ENCODE peak calls at places on chromosomes 5 and 9, in four cellular contexts. W is tibial artery, H is dorsolateral prefrontal cortex, N is osteoblast. R is an unnamed sample.

GRCh38 chr9:112752334-112753110 is 2.0 kb downstream of the SNX30 start:
- DNase-seq in W (no peak), H (no peak), N (no peak), R (no peak)

GRCh38 chr5:145118109-145118508 is 717.0 kb downstream of the PRELID2 start:
- DNase-seq in W (no peak), H (no peak), N (no peak), R (no peak)

GRCh38 chr5:119785057-119785456 is 155.7 kb downstream of the FAM170A start:
- DNase-seq in W (no peak), H (no peak), N (no peak), R (no peak)

GRCh38 chr9:32741706-32742105 is 41.6 kb upstream of the TMEM215 start:
- DNase-seq in W (no peak), H (no peak), N (no peak), R (no peak)

GRCh38 chr5:73564644-73565165 is 734 bp downstream of the ANKRA2 start:
- DNase-seq in W (no peak), H (no peak), N (peak; percentile 43), R (no peak)

GRCh38 chr5:135979510-135979909 is 24.7 kb upstream of the LECT2 start:
- DNase-seq in W (no peak), H (no peak), N (no peak), R (no peak)

GRCh38 chr5:159316519-159317383 is 13.5 kb downstream of the IL12B start:
- DNase-seq in W (no peak), H (no peak), N (peak; percentile 84), R (no peak)

GRCh38 chr9:78831726-78832125 is 534.8 kb downstream of the PSAT1 start:
- DNase-seq in W (no peak), H (no peak), N (peak; percentile 37), R (no peak)

GRCh38 chr9:33340186-33340585 is 49.9 kb downstream of the NFX1 start:
- DNase-seq in W (no peak), H (no peak), N (no peak), R (no peak)

GRCh38 chr5:55364537-55365055 is 56.8 kb downstream of the MTREX start:
- DNase-seq in W (no peak), H (no peak), N (no peak), R (no peak)

GRCh38 chr5:172188893-172189692 is 1.1 kb upstream of the STK10 start:
- DNase-seq in W (no peak), H (no peak), N (no peak), R (no peak)

GRCh38 chr9:106619211-106619610 is 243.8 kb upstream of the ZNF462 start:
- DNase-seq in W (no peak), H (no peak), N (no peak), R (no peak)

GRCh38 chr9:106284300-106284699 is 578.7 kb upstream of the ZNF462 start:
- DNase-seq in W (no peak), H (no peak), N (no peak), R (no peak)

GRCh38 chr9:2872941-2873323 is 29.0 kb upstream of the PUM3 start:
- DNase-seq in W (no peak), H (no peak), N (no peak), R (no peak)

GRCh38 chr9:131395027-131395744 is 1.3 kb downstream of the PRRC2B start:
- DNase-seq in W (no peak), H (no peak), N (peak; percentile 84), R (no peak)

GRCh38 chr5:88364991-88365390 is 96.3 kb upstream of the TMEM161B start:
- DNase-seq in W (no peak), H (no peak), N (no peak), R (no peak)

GRCh38 chr9:5635390-5635789 is 6.5 kb downstream of the RIC1 start:
- DNase-seq in W (no peak), H (no peak), N (no peak), R (no peak)

GRCh38 chr9:120919639-120920494 is 6.7 kb downstream of the TRAF1 start:
- DNase-seq in W (no peak), H (no peak), N (no peak), R (peak; percentile 75)

GRCh38 chr5:65142007-65142406 is 339.7 kb downstream of the ADAMTS6 start:
- DNase-seq in W (no peak), H (no peak), N (no peak), R (no peak)

GRCh38 chr5:102937916-102938315 is 182.0 kb downstream of the GIN1 start:
- DNase-seq in W (no peak), H (no peak), N (no peak), R (no peak)

GRCh38 chr5:100423330-100423729 is 111.8 kb upstream of the FAM174A start:
- DNase-seq in W (no peak), H (no peak), N (no peak), R (no peak)

GRCh38 chr5:100424017-100424416 is 111.2 kb upstream of the FAM174A start:
- DNase-seq in W (no peak), H (no peak), N (no peak), R (no peak)

GRCh38 chr5:100424787-100425186 is 110.4 kb upstream of the FAM174A start:
- DNase-seq in W (no peak), H (no peak), N (no peak), R (no peak)

DNA sequence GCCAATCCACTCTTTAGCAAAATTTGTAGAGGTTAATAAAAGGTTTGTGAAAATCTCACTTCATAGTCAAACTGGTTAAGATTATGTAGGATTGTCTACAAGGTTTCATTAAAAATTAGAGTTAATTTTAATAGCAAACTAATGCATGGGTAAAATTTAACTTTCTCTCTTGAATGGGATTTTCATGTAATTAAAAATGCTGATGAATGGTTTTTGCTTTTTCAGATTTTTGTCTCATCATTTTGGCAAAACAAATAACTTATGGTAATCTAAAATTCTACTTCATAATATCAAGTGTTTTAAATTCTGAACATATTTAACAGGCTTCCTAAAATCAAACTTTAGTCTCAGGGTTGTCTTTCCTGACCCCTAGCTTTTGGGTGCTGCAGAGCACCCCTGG is 113.8 kb upstream of the FAM174A start:
- DNase-seq in W (no peak), H (no peak), N (no peak), R (no peak)
- TF ChIP-seq CTCF in W (no peak), H (no peak), N (no peak), R (no peak)

DNA sequence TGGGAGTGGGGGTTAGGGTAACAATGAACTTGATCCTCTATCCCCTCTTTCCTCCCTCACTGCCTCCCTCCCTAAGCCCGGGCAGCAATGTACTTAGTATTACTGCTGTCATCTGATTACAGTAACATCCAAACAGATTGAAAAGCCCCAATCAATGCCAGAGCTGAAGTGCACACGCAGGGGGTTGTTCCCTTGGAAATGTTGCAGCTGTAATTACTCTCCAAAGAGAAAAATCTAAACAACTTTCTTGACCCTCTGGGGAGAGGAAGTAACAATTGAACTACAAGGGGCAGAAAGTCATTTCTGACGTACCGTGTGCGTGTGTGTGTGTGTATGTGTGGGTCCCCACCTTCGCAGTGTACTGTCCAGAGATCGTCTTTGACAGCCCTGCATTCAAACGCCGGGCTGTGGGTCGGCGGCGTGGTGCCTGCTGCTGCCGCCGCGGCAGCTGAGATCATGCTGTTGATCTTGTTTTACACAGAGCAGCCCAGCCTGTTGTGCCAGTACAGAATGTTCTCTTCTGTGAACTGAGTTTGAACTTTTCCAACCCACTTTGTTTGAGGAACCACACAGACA is 66.0 kb upstream of the KLF9 start:
- DNase-seq in W (peak; percentile 96), H (peak; percentile 62), N (peak; percentile 42), R (peak; percentile 86)
- H3K4me3 ChIP-seq in W (no peak overlapping the region), H (peak overlapping the region; percentile 32), N (peak overlapping the region; percentile 28), R (peak overlapping the region; percentile 3)

GRCh38 chr5:176798949-176799348 is 11.4 kb upstream of the UNC5A start:
- DNase-seq in W (no peak), H (no peak), N (no peak), R (no peak)

GRCh38 chr5:176799488-176799887 is 10.9 kb upstream of the UNC5A start:
- DNase-seq in W (no peak), H (no peak), N (peak; percentile 85), R (no peak)

GRCh38 chr5:176796970-176797369 is 13.4 kb upstream of the UNC5A start:
- DNase-seq in W (no peak), H (no peak), N (peak; percentile 63), R (no peak)

GRCh38 chr5:176797456-176798093 is 12.8 kb upstream of the UNC5A start:
- DNase-seq in W (no peak), H (no peak), N (peak; percentile 67), R (no peak)

GRCh38 chr5:176798094-176798876 is 12.1 kb upstream of the UNC5A start:
- DNase-seq in W (no peak), H (no peak), N (peak; percentile 73), R (no peak)
- H3K27me3 ChIP-seq in W (peaks cover 67% of the 10 kb centered on the region), H (no peaks in the 10 kb centered on the region), N (peaks cover 47% of the 10 kb centered on the region), R (no peaks in the 10 kb centered on the region)

DNA sequence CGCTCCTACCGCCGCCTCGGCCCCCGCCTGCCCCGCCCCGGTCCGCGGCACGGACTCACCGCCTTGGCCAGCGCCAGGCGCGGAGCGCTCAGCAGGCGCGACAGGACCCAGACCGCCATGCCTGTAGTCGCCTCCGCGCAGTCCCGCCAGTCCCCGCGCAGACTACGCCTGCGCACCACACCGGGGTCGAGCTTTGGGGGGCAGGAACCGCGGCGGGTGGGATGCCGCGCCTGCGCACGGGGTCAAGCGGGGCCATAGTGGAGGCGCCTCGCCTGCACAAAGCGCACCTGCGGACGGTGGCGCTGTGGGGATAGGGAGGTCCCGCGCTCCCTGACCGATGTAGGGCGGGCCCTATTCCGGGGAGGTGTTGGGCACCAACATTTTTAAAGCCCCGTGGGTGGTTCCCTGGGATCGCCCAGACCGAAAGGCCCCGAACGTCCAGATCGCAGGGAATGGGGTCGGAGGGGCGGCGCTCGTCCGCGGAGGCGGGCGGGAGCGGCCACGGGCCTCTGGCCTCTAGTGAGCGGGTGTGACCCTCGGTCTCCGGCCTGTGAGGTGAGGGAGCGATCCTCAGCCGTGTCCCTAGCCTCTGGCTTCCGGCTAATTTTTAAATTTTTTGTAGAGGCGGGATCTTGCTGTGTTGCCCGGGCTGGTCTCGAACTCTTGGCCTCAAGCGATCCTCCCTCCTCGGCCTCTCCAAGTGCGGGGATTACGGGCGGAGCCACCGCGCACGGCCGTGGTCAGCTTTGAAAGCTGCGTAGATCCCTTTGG is 70.8 kb upstream of the LPCAT1 start:
- DNase-seq in W (peak; percentile 78), H (peak; percentile 67), N (peak; percentile 73), R (peak; percentile 25)
- TF ChIP-seq CTCF in W (no peak), H (peak; percentile 46), N (no peak), R (peak; percentile 35)

GRCh38 chr5:157303667-157304327 is 37.9 kb downstream of the CYFIP2 start:
- DNase-seq in W (no peak), H (no peak), N (no peak), R (no peak)
- H3K4me3 ChIP-seq in W (no peak overlapping the region), H (no peak overlapping the region), N (no peak overlapping the region), R (no peak overlapping the region)

GRCh38 chr9:25556535-25556934 is 121.7 kb downstream of the TUSC1 start:
- DNase-seq in W (no peak), H (no peak), N (no peak), R (no peak)
- H3K27me3 ChIP-seq in W (no peaks in the 10 kb centered on the region), H (no peaks in the 10 kb centered on the region), N (no peaks in the 10 kb centered on the region), R (no peaks in the 10 kb centered on the region)

DNA sequence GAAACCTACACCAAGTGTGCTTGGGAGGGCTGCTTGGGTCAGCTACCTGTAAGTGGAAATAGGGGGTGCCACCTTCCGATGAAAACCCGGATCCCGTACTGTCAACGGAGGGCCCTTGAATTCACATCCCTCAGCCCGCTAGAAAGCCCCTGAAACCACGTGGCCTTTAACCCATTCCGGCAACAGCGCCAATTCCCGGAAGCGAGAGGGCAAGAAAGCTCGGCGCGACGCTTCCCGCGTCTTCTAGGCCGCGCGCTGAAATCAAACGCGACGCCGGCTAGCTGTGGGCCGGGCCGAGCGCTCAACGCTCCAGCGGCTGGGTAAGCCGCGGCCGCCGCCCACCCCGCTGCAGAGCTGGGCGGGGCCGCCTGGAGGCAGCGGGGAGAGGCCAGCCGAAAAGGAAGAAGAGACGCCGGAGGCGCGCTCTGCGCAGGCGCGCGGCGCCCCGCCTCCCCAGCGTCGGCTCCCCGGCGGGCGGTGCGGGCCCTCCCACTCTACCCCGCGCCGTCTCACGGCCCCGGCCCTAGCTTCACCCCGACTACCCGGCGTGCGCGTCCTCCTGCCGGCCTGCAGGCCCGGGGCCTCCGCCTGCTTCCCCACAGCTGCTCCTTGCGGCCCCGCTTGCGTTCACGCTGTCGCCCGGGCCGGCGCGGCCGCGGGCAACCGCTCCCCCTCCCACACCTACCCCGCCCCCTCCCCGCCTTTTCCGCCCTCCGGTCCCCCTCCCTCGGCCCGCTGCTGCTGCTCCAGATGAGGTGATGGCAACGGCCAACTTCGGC is at the start of gene KIF2A:
- DNase-seq in W (peak; percentile 94), H (peak; percentile 83), N (peak; percentile 99), R (peak; percentile 66)
- TF ChIP-seq CTCF in W (peak; percentile 24), H (no peak), N (no peak), R (peak; percentile 12)